ENCODE peak calls at places on chromosomes 4 and X, in seven cellular contexts. P, E, J, Y, A, B and G are unnamed samples.

GRCh38 chrX:9352683-9353430 is 112.0 kb upstream of the TBL1X start:
- DNase-seq in J (no peak), A (no peak), B (peak; percentile 61), E (no peak), Y (no peak), P (peak; percentile 69), G (peak; percentile 73)

GRCh38 chr4:82721819-82722423 is 76.7 kb downstream of the SCD5 start:
- DNase-seq in Y (no peak), B (no peak), A (no peak), J (peak; percentile 20), P (peak; percentile 38), E (peak; percentile 70), G (peak; percentile 51)

GRCh38 chr4:88616275-88616996 is 24.2 kb downstream of the HERC3 start:
- DNase-seq in Y (no peak), P (peak; percentile 21), E (no peak), B (peak; percentile 7), A (no peak), J (peak; percentile 44), G (no peak)

GRCh38 chrX:113962338-113962737 is 621.5 kb upstream of the HTR2C start:
- DNase-seq in B (no peak), E (no peak), J (no peak), A (no peak), P (no peak), Y (no peak), G (no peak)

GRCh38 chr4:64192731-64193412 is 216.4 kb downstream of the TECRL start:
- DNase-seq in J (no peak), B (no peak), P (no peak), E (no peak), Y (no peak), A (no peak), G (no peak)

GRCh38 chr4:24980064-24980690 is 50.6 kb downstream of the LGI2 start:
- DNase-seq in A (peak; percentile 16), E (peak; percentile 80), P (peak; percentile 45), J (peak; percentile 69), B (no peak), Y (no peak), G (peak; percentile 22)

GRCh38 chrX:40201486-40201885 is 103.7 kb upstream of the BCOR start:
- DNase-seq in E (no peak), A (no peak), J (no peak), P (no peak), B (no peak), Y (no peak), G (no peak)

GRCh38 chr4:145720656-145721055 is 40.7 kb downstream of the C4orf51 start:
- DNase-seq in A (no peak), B (no peak), J (no peak), Y (no peak), P (no peak), E (no peak), G (no peak)

GRCh38 chr4:85669992-85670548 is 195.1 kb downstream of the ARHGAP24 start:
- DNase-seq in P (no peak), E (no peak), B (no peak), J (no peak), Y (no peak), A (no peak), G (no peak)

GRCh38 chr4:39642885-39643550 is 4.4 kb upstream of the SMIM14 start:
- DNase-seq in Y (no peak), B (no peak), P (no peak), E (no peak), A (no peak), J (no peak), G (no peak)

GRCh38 chr4:142480244-142480643 is 365.9 kb downstream of the INPP4B start:
- DNase-seq in P (no peak), E (no peak), Y (no peak), B (no peak), J (no peak), A (no peak), G (no peak)

GRCh38 chrX:134749651-134750450 is 91.6 kb upstream of the PLAC1 start:
- DNase-seq in J (no peak), B (no peak), E (no peak), A (no peak), Y (no peak), P (no peak), G (no peak)

GRCh38 chr4:138981930-138982390 is 33.6 kb upstream of the NOCT start:
- DNase-seq in J (no peak), P (peak; percentile 14), B (no peak), A (no peak), E (no peak), Y (no peak), G (no peak)

GRCh38 chr4:6275351-6275750 is 5.7 kb downstream of the WFS1 start:
- DNase-seq in J (no peak), Y (no peak), E (no peak), A (no peak), P (no peak), B (no peak), G (no peak)

GRCh38 chrX:106952988-106953387 is 32.8 kb downstream of the CLDN2 start:
- DNase-seq in A (no peak), E (no peak), J (no peak), B (no peak), Y (no peak), P (no peak), G (no peak)

GRCh38 chr4:41686893-41687292 is 61.6 kb downstream of the PHOX2B start:
- DNase-seq in A (no peak), P (no peak), Y (no peak), B (no peak), J (no peak), E (no peak), G (no peak)

GRCh38 chrX:30935985-30936384 is 46.9 kb upstream of the TAB3 start:
- DNase-seq in E (no peak), Y (no peak), P (peak; percentile 18), B (no peak), A (no peak), J (no peak), G (no peak)

GRCh38 chr4:172055046-172055445 is 241.8 kb downstream of the GALNTL6 start:
- DNase-seq in E (no peak), B (no peak), J (no peak), Y (no peak), P (no peak), A (no peak), G (no peak)

GRCh38 chr4:110533940-110534339 is 58.0 kb downstream of the ENPEP start:
- DNase-seq in E (no peak), J (peak; percentile 79), A (no peak), B (no peak), P (peak; percentile 87), Y (no peak), G (no peak)

GRCh38 chrX:141652315-141652714 is 46.2 kb downstream of the SPANXD start:
- DNase-seq in Y (no peak), B (no peak), J (no peak), E (no peak), A (no peak), P (peak; percentile 3), G (no peak)

GRCh38 chr4:85966308-85966882 is 393.5 kb downstream of the MAPK10 start:
- DNase-seq in B (no peak), P (no peak), Y (no peak), J (no peak), E (no peak), A (no peak), G (no peak)

GRCh38 chr4:39712819-39713607 is 15.1 kb downstream of the UBE2K start:
- DNase-seq in E (no peak), J (no peak), P (no peak), A (no peak), Y (no peak), B (no peak), G (no peak)

GRCh38 chrX:118117069-118117405 is 427 bp upstream of the KLHL13 start:
- DNase-seq in A (no peak), Y (no peak), P (no peak), B (no peak), J (no peak), E (no peak), G (no peak)

GRCh38 chr4:122531514-122531913 is 75.0 kb upstream of the IL2 start:
- DNase-seq in Y (no peak), B (no peak), J (no peak), P (no peak), A (no peak), E (no peak), G (no peak)

GRCh38 chr4:122218762-122219161 is 66.6 kb downstream of the BLTP1 start:
- DNase-seq in J (no peak), P (no peak), Y (no peak), A (no peak), E (no peak), B (no peak), G (no peak)

GRCh38 chr4:4849106-4849505 is 10.4 kb upstream of the MSX1 start:
- DNase-seq in Y (no peak), P (no peak), B (no peak), A (no peak), J (no peak), E (no peak), G (no peak)